ENCODE peak calls at places on chromosomes 1 and 21, in six cellular contexts. W, Q, J, V, H and Z are unnamed samples.

GRCh38 chr1:19369396-19370090 is 57.4 kb downstream of the SLC66A1 start:
- DNase-seq in W (no peak), Q (no peak), J (no peak), V (no peak), H (no peak), Z (no peak)

GRCh38 chr21:21101911-21102310 is 103.7 kb downstream of the NCAM2 start:
- DNase-seq in W (no peak), Q (peak), J (peak), V (no peak), H (peak), Z (no peak)

GRCh38 chr1:104235141-104235540 is 485.4 kb downstream of the AMY1C start:
- DNase-seq in W (no peak), Q (no peak), J (no peak), V (no peak), H (no peak), Z (no peak)

GRCh38 chr1:155320661-155321576 is at the start of gene RUSC1:
- DNase-seq in W (peak), Q (no peak), J (peak), V (peak), H (peak), Z (peak)

GRCh38 chr21:36929622-36930021 is 36.8 kb downstream of the HLCS start:
- DNase-seq in W (no peak), Q (no peak), J (peak), V (no peak), H (no peak), Z (no peak)

GRCh38 chr1:226491093-226491850 is 57.3 kb upstream of the STUM start:
- DNase-seq in W (no peak), Q (no peak), J (no peak), V (no peak), H (no peak), Z (no peak)

GRCh38 chr1:10615336-10615735 is 140.6 kb downstream of the PEX14 start:
- DNase-seq in W (no peak), Q (no peak), J (no peak), V (no peak), H (no peak), Z (no peak)

GRCh38 chr1:109621402-109622101 is 1.9 kb downstream of the AMPD2 start:
- DNase-seq in W (no peak), Q (no peak), J (no peak), V (no peak), H (no peak), Z (no peak)

GRCh38 chr1:95916616-95917015 is 682.6 kb downstream of the RWDD3 start:
- DNase-seq in W (no peak), Q (no peak), J (no peak), V (no peak), H (peak), Z (no peak)

GRCh38 chr21:15826147-15826780 is 96.5 kb downstream of the USP25 start:
- DNase-seq in W (no peak), Q (peak), J (no peak), V (no peak), H (no peak), Z (no peak)

GRCh38 chr1:93114403-93114802 is 35.3 kb downstream of the MTF2 start:
- DNase-seq in W (no peak), Q (no peak), J (no peak), V (no peak), H (no peak), Z (no peak)

GRCh38 chr1:162757476-162757875 is 33.0 kb upstream of the HSD17B7 start:
- DNase-seq in W (no peak), Q (no peak), J (no peak), V (no peak), H (no peak), Z (no peak)

GRCh38 chr1:110477041-110477440 is 26.1 kb downstream of the PROK1 start:
- DNase-seq in W (no peak), Q (no peak), J (no peak), V (no peak), H (no peak), Z (no peak)

GRCh38 chr1:243842978-243843490 is 7.0 kb downstream of the AKT3 start:
- DNase-seq in W (no peak), Q (no peak), J (no peak), V (no peak), H (no peak), Z (no peak)

GRCh38 chr1:117735045-117735992 is 129.5 kb downstream of the TENT5C start:
- DNase-seq in W (no peak), Q (no peak), J (no peak), V (no peak), H (no peak), Z (no peak)

GRCh38 chr1:147580200-147580557 is 38.9 kb downstream of the BCL9 start:
- DNase-seq in W (no peak), Q (no peak), J (no peak), V (no peak), H (no peak), Z (no peak)

GRCh38 chr21:42735061-42735460 is 81.6 kb downstream of the PDE9A start:
- DNase-seq in W (no peak), Q (no peak), J (no peak), V (no peak), H (no peak), Z (no peak)

GRCh38 chr1:161033751-161034150 is 5.0 kb downstream of the TSTD1 start:
- DNase-seq in W (no peak), Q (no peak), J (no peak), V (no peak), H (no peak), Z (no peak)

GRCh38 chr1:180911640-180912161 is 996 bp upstream of the KIAA1614 start:
- DNase-seq in W (no peak), Q (no peak), J (peak), V (no peak), H (no peak), Z (no peak)

GRCh38 chr1:178470411-178470960 is 26.3 kb downstream of the CLEC20A start:
- DNase-seq in W (no peak), Q (no peak), J (no peak), V (no peak), H (no peak), Z (no peak)

GRCh38 chr1:228930479-228930957 is 195.2 kb downstream of the RHOU start:
- DNase-seq in W (no peak), Q (no peak), J (no peak), V (no peak), H (no peak), Z (no peak)

GRCh38 chr21:44049182-44049581 is 37.1 kb downstream of the TRAPPC10 start:
- DNase-seq in W (no peak), Q (no peak), J (peak), V (no peak), H (no peak), Z (no peak)

GRCh38 chr1:184143449-184143848 is 91.9 kb downstream of the TSEN15 start:
- DNase-seq in W (no peak), Q (peak), J (peak), V (no peak), H (no peak), Z (no peak)

GRCh38 chr21:38352536-38353219 is 95.9 kb downstream of the KCNJ15 start:
- DNase-seq in W (peak), Q (peak), J (peak), V (no peak), H (peak), Z (peak)

GRCh38 chr1:234264832-234265231 is 108.4 kb upstream of the COA6 start:
- DNase-seq in W (no peak), Q (no peak), J (no peak), V (no peak), H (no peak), Z (no peak)

GRCh38 chr1:2130156-2130555 is 64.4 kb downstream of the FAAP20 start:
- DNase-seq in W (no peak), Q (no peak), J (no peak), V (no peak), H (no peak), Z (no peak)

GRCh38 chr1:231629132-231629531 is 2.5 kb downstream of the DISC1 start:
- DNase-seq in W (no peak), Q (no peak), J (no peak), V (no peak), H (no peak), Z (no peak)

GRCh38 chr1:179142889-179143299 is 61.0 kb downstream of the TOR3A start:
- DNase-seq in W (peak), Q (no peak), J (no peak), V (no peak), H (no peak), Z (no peak)

GRCh38 chr1:226626577-226626956 is 78.0 kb downstream of the STUM start:
- DNase-seq in W (peak), Q (peak), J (peak), V (peak), H (no peak), Z (peak)

GRCh38 chr1:231663211-231663792 is 36.7 kb downstream of the DISC1 start:
- DNase-seq in W (no peak), Q (peak), J (no peak), V (no peak), H (no peak), Z (no peak)